ENCODE peak calls at places on chromosomes 4 and X, in five cellular contexts. D is activated CD4-positive, alpha-beta T cell treated with anti-CD3 and anti-CD28 coated beads for 24 hours; R is substantia nigra; J is right lobe of liver; H is GM03348. Y is an unnamed sample.
A peak's percentile ranks its signal among the peaks of the same experiment; 100 is the strongest.

GRCh38 chr4:54547299-54548097 is 110.3 kb upstream of the KIT start:
- DNase-seq in D (no peak), R (no peak), J (no peak), H (no peak), Y (no peak)

GRCh38 chrX:133923548-133923947 is 61.8 kb downstream of the GPC3 start:
- DNase-seq in D (no peak), R (no peak), J (no peak), H (no peak), Y (no peak)

GRCh38 chrX:452598-452997 is 65.9 kb upstream of the PPP2R3B start:
- DNase-seq in D (no peak), R (no peak), J (no peak), H (no peak), Y (no peak)

GRCh38 chrX:31070057-31070468 is 1.8 kb downstream of the FTHL17 start:
- DNase-seq in D (no peak), R (no peak), J (no peak), H (no peak), Y (no peak)

GRCh38 chrX:98795636-98796035 is 1614.4 kb downstream of the PCDH19 start:
- DNase-seq in D (no peak), R (no peak), J (no peak), H (no peak), Y (peak; percentile 2)

GRCh38 chr4:144174401-144175067 is 34.0 kb upstream of the GYPA start:
- DNase-seq in D (no peak), R (no peak), J (no peak), H (peak; percentile 61), Y (peak; percentile 60)

GRCh38 chr4:87150498-87151261 is 69.7 kb downstream of the KLHL8 start:
- DNase-seq in D (peak; percentile 55), R (no peak), J (no peak), H (peak; percentile 72), Y (peak; percentile 69)

GRCh38 chrX:80576815-80577533 is 156.7 kb downstream of the TENT5D start:
- DNase-seq in D (no peak), R (no peak), J (no peak), H (no peak), Y (no peak)

GRCh38 chr4:64158648-64159326 is 250.5 kb downstream of the TECRL start:
- DNase-seq in D (peak; percentile 3), R (no peak), J (peak; percentile 59), H (peak; percentile 67), Y (peak; percentile 47)

GRCh38 chr4:189117426-189117825 is 823.2 kb upstream of the FRG1 start:
- DNase-seq in D (no peak), R (no peak), J (no peak), H (peak; percentile 11), Y (no peak)

GRCh38 chr4:186144180-186144579 is 39.7 kb downstream of the FAM149A start:
- DNase-seq in D (no peak), R (no peak), J (no peak), H (peak; percentile 55), Y (peak; percentile 25)

GRCh38 chr4:61583696-61584095 is 383.6 kb downstream of the ADGRL3 start:
- DNase-seq in D (no peak), R (no peak), J (no peak), H (no peak), Y (no peak)

GRCh38 chr4:85761803-85762202 is 286.9 kb downstream of the ARHGAP24 start:
- DNase-seq in D (no peak), R (no peak), J (no peak), H (no peak), Y (peak; percentile 27)